ENCODE peak calls at places on chromosomes 7 and 10, in nine cellular contexts. V is effector memory CD4-positive, alpha-beta T cell; C is HEK293T; W is NCI-H1694; D is mammary epithelial cell; B is iris pigment epithelial cell; M is psoas muscle; S is cardiac fibroblast; T is endothelial cell. U is an unnamed sample.

GRCh38 chr7:137670521-137671064 is 176.2 kb downstream of the DGKI start:
- DNase-seq in V (no peak), C (no peak), W (no peak), D (peak; percentile 78), B (peak; percentile 66), M (no peak), S (peak; percentile 38), T (no peak), U (no peak)

GRCh38 chr10:45569471-45569870 is 103.1 kb downstream of the ZFAND4 start:
- DNase-seq in V (no peak), C (no peak), W (no peak), D (no peak), B (no peak), M (no peak), S (no peak), T (no peak), U (no peak)

GRCh38 chr10:74542077-74542476 is 284.3 kb upstream of the KAT6B start:
- DNase-seq in V (no peak), C (no peak), W (no peak), D (peak; percentile 9), B (peak; percentile 98), M (no peak), S (peak; percentile 96), T (no peak), U (no peak)

GRCh38 chr10:27607591-27607990 is 103.5 kb downstream of the RAB18 start:
- DNase-seq in V (no peak), C (no peak), W (no peak), D (peak; percentile 12), B (no peak), M (no peak), S (no peak), T (no peak), U (no peak)

GRCh38 chr10:6171891-6172354 is 30.8 kb upstream of the PFKFB3 start:
- DNase-seq in V (no peak), C (no peak), W (no peak), D (no peak), B (peak; percentile 74), M (peak; percentile 86), S (peak; percentile 90), T (no peak), U (no peak)

GRCh38 chr10:49608925-49609282 is 1.2 kb upstream of the SLC18A3 start:
- DNase-seq in V (no peak), C (no peak), W (no peak), D (no peak), B (no peak), M (peak; percentile 15), S (no peak), T (no peak), U (no peak)

GRCh38 chr7:43199333-43199732 is 86.9 kb downstream of the HECW1 start:
- DNase-seq in V (no peak), C (no peak), W (no peak), D (no peak), B (peak; percentile 60), M (no peak), S (peak; percentile 35), T (no peak), U (no peak)

GRCh38 chr7:80529362-80529761 is 17.5 kb upstream of the GNAT3 start:
- DNase-seq in V (no peak), C (no peak), W (no peak), D (no peak), B (no peak), M (no peak), S (no peak), T (no peak), U (no peak)

GRCh38 chr10:43037440-43037839 is 39.4 kb upstream of the RET start:
- DNase-seq in V (no peak), C (no peak), W (no peak), D (no peak), B (no peak), M (no peak), S (no peak), T (no peak), U (no peak)

GRCh38 chr10:124650820-124651401 is 93.3 kb downstream of the FAM53B start:
- DNase-seq in V (peak; percentile 53), C (no peak), W (no peak), D (no peak), B (peak; percentile 32), M (no peak), S (no peak), T (no peak), U (peak; percentile 67)

GRCh38 chr7:80677629-80678028 is 39.2 kb downstream of the CD36 start:
- DNase-seq in V (no peak), C (no peak), W (no peak), D (peak; percentile 20), B (peak; percentile 25), M (no peak), S (no peak), T (no peak), U (no peak)

GRCh38 chr10:1550616-1551015 is 186.7 kb downstream of the ADARB2 start:
- DNase-seq in V (no peak), C (no peak), W (no peak), D (no peak), B (no peak), M (no peak), S (no peak), T (no peak), U (no peak)

GRCh38 chr7:140415361-140415760 is 11.5 kb downstream of the RAB19 start:
- DNase-seq in V (no peak), C (no peak), W (no peak), D (no peak), B (no peak), M (no peak), S (no peak), T (no peak), U (no peak)

GRCh38 chr7:875051-875450 is 1.3 kb upstream of the GET4 start:
- DNase-seq in V (no peak), C (no peak), W (no peak), D (no peak), B (no peak), M (no peak), S (no peak), T (no peak), U (no peak)

GRCh38 chr10:1009071-1009494 is 16.6 kb downstream of the IDI2 start:
- DNase-seq in V (no peak), C (no peak), W (no peak), D (no peak), B (no peak), M (no peak), S (no peak), T (no peak), U (no peak)

GRCh38 chr10:3146289-3146688 is 26.3 kb downstream of the PITRM1 start:
- DNase-seq in V (no peak), C (no peak), W (no peak), D (no peak), B (no peak), M (no peak), S (no peak), T (no peak), U (no peak)

GRCh38 chr7:138538996-138539644 is 79.1 kb downstream of the TRIM24 start:
- DNase-seq in V (no peak), C (no peak), W (no peak), D (no peak), B (no peak), M (no peak), S (no peak), T (no peak), U (no peak)

GRCh38 chr7:138902156-138902555 is 79.0 kb downstream of the KIAA1549 start:
- DNase-seq in V (no peak), C (no peak), W (no peak), D (no peak), B (no peak), M (no peak), S (no peak), T (no peak), U (no peak)

GRCh38 chr7:31318308-31318707 is 22.2 kb downstream of the NEUROD6 start:
- DNase-seq in V (no peak), C (no peak), W (no peak), D (no peak), B (no peak), M (no peak), S (no peak), T (no peak), U (no peak)

GRCh38 chr7:74056096-74056915 is 27.3 kb upstream of the LIMK1 start:
- DNase-seq in V (no peak), C (no peak), W (no peak), D (no peak), B (no peak), M (peak; percentile 45), S (no peak), T (no peak), U (no peak)

GRCh38 chr10:28711776-28712175 is 34.5 kb downstream of the BAMBI start:
- DNase-seq in V (no peak), C (no peak), W (no peak), D (no peak), B (no peak), M (no peak), S (no peak), T (no peak), U (no peak)

GRCh38 chr10:33113111-33113856 is 155.3 kb upstream of the ITGB1 start:
- DNase-seq in V (no peak), C (no peak), W (no peak), D (peak; percentile 47), B (peak; percentile 73), M (no peak), S (peak; percentile 82), T (no peak), U (no peak)

GRCh38 chr7:41005381-41005901 is 697.4 kb downstream of the INHBA start:
- DNase-seq in V (no peak), C (no peak), W (no peak), D (peak; percentile 88), B (peak; percentile 41), M (no peak), S (peak; percentile 75), T (no peak), U (no peak)

GRCh38 chr10:101446071-101446470 is 92.1 kb downstream of the BTRC start:
- DNase-seq in V (no peak), C (no peak), W (no peak), D (no peak), B (no peak), M (no peak), S (no peak), T (no peak), U (no peak)

GRCh38 chr7:6015917-6016652 is 7.0 kb downstream of the AIMP2 start:
- DNase-seq in V (no peak), C (no peak), W (no peak), D (peak; percentile 9), B (peak; percentile 93), M (peak; percentile 95), S (peak; percentile 96), T (no peak), U (no peak)

GRCh38 chr10:32951111-32951510 is 6.9 kb downstream of the ITGB1 start:
- DNase-seq in V (no peak), C (no peak), W (no peak), D (no peak), B (no peak), M (no peak), S (no peak), T (no peak), U (no peak)

GRCh38 chr10:102358717-102359382 is 36.7 kb upstream of the NFKB2 start:
- DNase-seq in V (no peak), C (no peak), W (no peak), D (no peak), B (peak; percentile 35), M (no peak), S (no peak), T (no peak), U (no peak)

GRCh38 chr10:80407836-80408197 is 534 bp upstream of the PRXL2A start:
- DNase-seq in V (peak; percentile 1), C (no peak), W (no peak), D (peak; percentile 69), B (no peak), M (peak; percentile 58), S (no peak), T (no peak), U (no peak)

GRCh38 chr7:33444501-33444900 is 315.1 kb downstream of the BBS9 start:
- DNase-seq in V (no peak), C (no peak), W (no peak), D (no peak), B (peak; percentile 78), M (no peak), S (peak; percentile 90), T (no peak), U (no peak)

GRCh38 chr10:36147529-36147928 is 505.4 kb upstream of the FZD8 start:
- DNase-seq in V (no peak), C (no peak), W (no peak), D (no peak), B (no peak), M (no peak), S (no peak), T (no peak), U (no peak)

GRCh38 chr10:78335691-78336401 is 302.2 kb downstream of the RPS24 start:
- DNase-seq in V (no peak), C (no peak), W (no peak), D (no peak), B (no peak), M (peak; percentile 68), S (peak; percentile 27), T (no peak), U (no peak)